ENCODE peak calls at places on chromosomes 2 and 18, in eight cellular contexts. One of them, this sample, is unnamed.

GRCh38 chr18:49399003-49399402 is 61.4 kb downstream of the DYM start:
- DNase-seq in EH: peak
- DNase-seq in T-helper 1 cell: peak
- DNase-seq in GM18507: no peak
- DNase-seq in neural progenitor cell: no peak
- DNase-seq in SW480: no peak
- DNase-seq in ovary: no peak
- DNase-seq in stimulated activated CD4-positive, alpha-beta T cell treated with anti-CD3 and anti-CD28 coated beads, TNF-alpha, amount 100 ng/mL, for 4 hours: no peak
- DNase-seq in this sample: peak

GRCh38 chr2:206160124-206160806 is 570 bp downstream of the EEF1B2 start:
- DNase-seq in T-helper 1 cell: no peak
- DNase-seq in SW480: no peak
- DNase-seq in GM18507: no peak
- DNase-seq in ovary: no peak
- DNase-seq in EH: no peak
- DNase-seq in stimulated activated CD4-positive, alpha-beta T cell treated with anti-CD3 and anti-CD28 coated beads, TNF-alpha, amount 100 ng/mL, for 4 hours: peak
- DNase-seq in neural progenitor cell: no peak
- DNase-seq in this sample: no peak

GRCh38 chr2:112640800-112641675 is 4.7 kb upstream of the SLC20A1 start:
- DNase-seq in EH: peak
- DNase-seq in neural progenitor cell: no peak
- DNase-seq in ovary: no peak
- DNase-seq in T-helper 1 cell: no peak
- DNase-seq in GM18507: no peak
- DNase-seq in stimulated activated CD4-positive, alpha-beta T cell treated with anti-CD3 and anti-CD28 coated beads, TNF-alpha, amount 100 ng/mL, for 4 hours: no peak
- DNase-seq in SW480: peak
- DNase-seq in this sample: no peak

GRCh38 chr2:20126040-20126439 is 74.6 kb upstream of the LAPTM4A start:
- DNase-seq in GM18507: no peak
- DNase-seq in neural progenitor cell: no peak
- DNase-seq in ovary: no peak
- DNase-seq in EH: no peak
- DNase-seq in SW480: no peak
- DNase-seq in stimulated activated CD4-positive, alpha-beta T cell treated with anti-CD3 and anti-CD28 coated beads, TNF-alpha, amount 100 ng/mL, for 4 hours: no peak
- DNase-seq in T-helper 1 cell: no peak
- DNase-seq in this sample: no peak

GRCh38 chr18:4068552-4069158 is 386.5 kb downstream of the DLGAP1 start:
- DNase-seq in GM18507: no peak
- DNase-seq in EH: peak
- DNase-seq in stimulated activated CD4-positive, alpha-beta T cell treated with anti-CD3 and anti-CD28 coated beads, TNF-alpha, amount 100 ng/mL, for 4 hours: no peak
- DNase-seq in neural progenitor cell: peak
- DNase-seq in ovary: no peak
- DNase-seq in SW480: peak
- DNase-seq in T-helper 1 cell: peak
- DNase-seq in this sample: no peak

GRCh38 chr18:56067216-56067611 is 479.2 kb upstream of the TCF4 start:
- DNase-seq in T-helper 1 cell: no peak
- DNase-seq in neural progenitor cell: no peak
- DNase-seq in SW480: no peak
- DNase-seq in ovary: no peak
- DNase-seq in stimulated activated CD4-positive, alpha-beta T cell treated with anti-CD3 and anti-CD28 coated beads, TNF-alpha, amount 100 ng/mL, for 4 hours: no peak
- DNase-seq in GM18507: no peak
- DNase-seq in EH: peak
- DNase-seq in this sample: no peak

GRCh38 chr2:221517362-221518121 is 54.6 kb downstream of the EPHA4 start:
- DNase-seq in GM18507: peak
- DNase-seq in SW480: peak
- DNase-seq in stimulated activated CD4-positive, alpha-beta T cell treated with anti-CD3 and anti-CD28 coated beads, TNF-alpha, amount 100 ng/mL, for 4 hours: no peak
- DNase-seq in ovary: no peak
- DNase-seq in EH: peak
- DNase-seq in T-helper 1 cell: peak
- DNase-seq in neural progenitor cell: no peak
- DNase-seq in this sample: no peak

GRCh38 chr2:216645636-216645950 is 12.4 kb downstream of the IGFBP2 start:
- DNase-seq in stimulated activated CD4-positive, alpha-beta T cell treated with anti-CD3 and anti-CD28 coated beads, TNF-alpha, amount 100 ng/mL, for 4 hours: no peak
- DNase-seq in T-helper 1 cell: no peak
- DNase-seq in neural progenitor cell: no peak
- DNase-seq in SW480: no peak
- DNase-seq in EH: no peak
- DNase-seq in ovary: no peak
- DNase-seq in GM18507: no peak
- DNase-seq in this sample: no peak

This sample was measured in tibial artery.